ENCODE peak calls at places on chromosomes 4 and X, in ten cellular contexts. B, W, Y, J, M, E, H, P, S and I are unnamed samples.

GRCh38 chr4:55016131-55016530 is 109.3 kb downstream of the KDR start:
- DNase-seq in J (no peak), Y (no peak), M (no peak), P (no peak), S (no peak), B (no peak), E (no peak), W (no peak), H (no peak), I (no peak)

GRCh38 chr4:81470456-81471327 is 1.0 kb downstream of the RASGEF1B start:
- DNase-seq in M (no peak), P (peak), W (peak), Y (no peak), B (peak), H (no peak), E (peak), S (peak), J (peak), I (peak)

GRCh38 chrX:23849241-23849640 is 58.5 kb downstream of the APOO start:
- DNase-seq in S (no peak), H (no peak), P (no peak), Y (no peak), W (no peak), B (no peak), M (no peak), J (no peak), E (no peak), I (no peak)

GRCh38 chrX:28584025-28584424 is 3.2 kb upstream of the IL1RAPL1 start:
- DNase-seq in B (no peak), M (no peak), J (no peak), E (no peak), S (no peak), Y (no peak), W (no peak), P (no peak), H (no peak), I (no peak)

GRCh38 chr4:111475001-111475400 is 670.3 kb upstream of the FAM241A start:
- DNase-seq in W (no peak), M (no peak), H (no peak), S (peak), E (peak), J (no peak), P (peak), B (no peak), Y (peak), I (no peak)

GRCh38 chr4:3773552-3774001 is 7.4 kb downstream of the ADRA2C start:
- DNase-seq in J (no peak), B (no peak), S (no peak), W (no peak), P (no peak), H (no peak), E (no peak), Y (no peak), M (no peak), I (no peak)

GRCh38 chrX:6184900-6185515 is 43.7 kb downstream of the NLGN4X start:
- DNase-seq in Y (no peak), P (no peak), W (no peak), H (no peak), B (no peak), M (no peak), S (no peak), E (no peak), J (no peak), I (no peak)

GRCh38 chrX:20066968-20067708 is 49.6 kb downstream of the MAP7D2 start:
- DNase-seq in H (no peak), S (peak), P (no peak), E (peak), Y (peak), M (no peak), J (peak), B (peak), W (no peak), I (no peak)

GRCh38 chrX:82591421-82591820 is 916.7 kb upstream of the POU3F4 start:
- DNase-seq in M (no peak), W (no peak), E (no peak), B (no peak), Y (no peak), H (no peak), P (no peak), J (no peak), S (no peak), I (no peak)